ENCODE peak calls at places on chromosomes 1 and 21, in six cellular contexts. I is H1, Z is K562, G is GM12892, D is HepG2, E is GM12878. H is an unnamed sample.

GRCh38 chr1:174999926-175000696 is at the start of gene CACYBP:
- DNase-seq in I (no peak), Z (peak; percentile 51), G (no peak), D (peak; percentile 29), E (no peak), H (peak; percentile 67)

GRCh38 chr1:185409345-185409744 is 92.3 kb upstream of the IVNS1ABP start:
- DNase-seq in I (no peak), Z (no peak), G (no peak), D (no peak), E (no peak), H (no peak)

GRCh38 chr1:36389960-36390359 is 4.2 kb upstream of the STK40 start:
- DNase-seq in I (no peak), Z (no peak), G (no peak), D (no peak), E (no peak), H (no peak)

GRCh38 chr1:26785611-26786436 is 1.9 kb upstream of the PIGV start:
- DNase-seq in I (no peak), Z (no peak), G (no peak), D (no peak), E (no peak), H (no peak)

GRCh38 chr1:42456754-42457089 is 379 bp downstream of the PPCS start:
- DNase-seq in I (no peak), Z (peak; percentile 66), G (peak; percentile 65), D (peak; percentile 56), E (peak; percentile 26), H (peak; percentile 66)

GRCh38 chr1:175918364-175918801 is 175.0 kb upstream of the TNR start:
- DNase-seq in I (peak; percentile 36), Z (no peak), G (no peak), D (no peak), E (no peak), H (no peak)

GRCh38 chr1:44707112-44707881 is 23.7 kb downstream of the RNU5D-1 start:
- DNase-seq in I (no peak), Z (no peak), G (no peak), D (peak; percentile 50), E (no peak), H (no peak)

GRCh38 chr1:203813581-203814341 is 18.3 kb downstream of the ZBED6 start:
- DNase-seq in I (no peak), Z (no peak), G (no peak), D (no peak), E (no peak), H (no peak)

GRCh38 chr1:181113061-181113695 is 24.7 kb downstream of the IER5 start:
- DNase-seq in I (no peak), Z (peak; percentile 74), G (no peak), D (peak; percentile 13), E (no peak), H (no peak)

GRCh38 chr1:3004285-3005205 is 16.7 kb upstream of the ACTRT2 start:
- DNase-seq in I (no peak), Z (no peak), G (no peak), D (no peak), E (no peak), H (no peak)

GRCh38 chr1:81921851-81922462 is 121.2 kb downstream of the ADGRL2 start:
- DNase-seq in I (no peak), Z (no peak), G (no peak), D (no peak), E (no peak), H (no peak)

GRCh38 chr1:186188736-186189135 is 186.3 kb downstream of the TPR start:
- DNase-seq in I (no peak), Z (no peak), G (no peak), D (no peak), E (no peak), H (no peak)

GRCh38 chr21:31161157-31161556 is 122.9 kb upstream of the KRTAP19-8 start:
- DNase-seq in I (no peak), Z (no peak), G (no peak), D (no peak), E (no peak), H (no peak)

GRCh38 chr1:224513787-224514209 is 79.2 kb upstream of the WDR26 start:
- DNase-seq in I (no peak), Z (peak; percentile 90), G (peak; percentile 84), D (peak; percentile 54), E (no peak), H (peak; percentile 84)

GRCh38 chr1:210477328-210477924 is 148.7 kb downstream of the HHAT start:
- DNase-seq in I (no peak), Z (no peak), G (no peak), D (no peak), E (no peak), H (no peak)

GRCh38 chr1:197783510-197783948 is 8.2 kb upstream of the DENND1B start:
- DNase-seq in I (no peak), Z (no peak), G (no peak), D (no peak), E (no peak), H (no peak)

GRCh38 chr1:112255080-112255479 is 140.9 kb upstream of the CTTNBP2NL start:
- DNase-seq in I (no peak), Z (no peak), G (no peak), D (no peak), E (no peak), H (no peak)

GRCh38 chr1:112626887-112627286 is 7.3 kb downstream of the CAPZA1 start:
- DNase-seq in I (no peak), Z (no peak), G (no peak), D (no peak), E (no peak), H (no peak)

GRCh38 chr1:222382171-222382570 is 165.7 kb downstream of the HHIPL2 start:
- DNase-seq in I (no peak), Z (no peak), G (no peak), D (no peak), E (no peak), H (no peak)

GRCh38 chr1:2466270-2466665 is 9.8 kb upstream of the PLCH2 start:
- DNase-seq in I (no peak), Z (no peak), G (no peak), D (no peak), E (no peak), H (no peak)

GRCh38 chr1:80349218-80349617 is 1342.7 kb upstream of the ADGRL4 start:
- DNase-seq in I (peak; percentile 9), Z (no peak), G (no peak), D (no peak), E (no peak), H (no peak)

GRCh38 chr1:229392936-229393335 is 41.0 kb downstream of the ACTA1 start:
- DNase-seq in I (no peak), Z (no peak), G (no peak), D (no peak), E (no peak), H (no peak)

GRCh38 chr1:156608036-156608674 is 6.9 kb upstream of the GPATCH4 start:
- DNase-seq in I (no peak), Z (peak; percentile 64), G (no peak), D (peak; percentile 70), E (peak; percentile 62), H (no peak)

GRCh38 chr1:228901936-228902681 is 166.8 kb downstream of the RHOU start:
- DNase-seq in I (no peak), Z (no peak), G (no peak), D (no peak), E (no peak), H (no peak)

GRCh38 chr1:208235983-208236761 is 8.0 kb downstream of the PLXNA2 start:
- DNase-seq in I (no peak), Z (peak; percentile 75), G (no peak), D (peak; percentile 85), E (no peak), H (no peak)

GRCh38 chr21:46159390-46159789 is 4.0 kb upstream of the FTCD start:
- DNase-seq in I (no peak), Z (no peak), G (no peak), D (no peak), E (no peak), H (no peak)

GRCh38 chr1:212260557-212261342 is 24.5 kb upstream of the PPP2R5A start:
- DNase-seq in I (no peak), Z (no peak), G (no peak), D (peak; percentile 76), E (no peak), H (no peak)

GRCh38 chr1:206821493-206821892 is 43.9 kb upstream of the IL20 start:
- DNase-seq in I (no peak), Z (no peak), G (no peak), D (no peak), E (no peak), H (no peak)

GRCh38 chr1:10687142-10687715 is 109.2 kb downstream of the CASZ1 start:
- DNase-seq in I (no peak), Z (no peak), G (no peak), D (no peak), E (no peak), H (no peak)

GRCh38 chr1:147238925-147239820 is 3.3 kb upstream of the CHD1L start:
- DNase-seq in I (no peak), Z (no peak), G (no peak), D (peak; percentile 85), E (no peak), H (no peak)

GRCh38 chr1:117210831-117211261 is at the start of gene VTCN1:
- DNase-seq in I (no peak), Z (no peak), G (no peak), D (no peak), E (no peak), H (no peak)
- TF ChIP-seq POLR2A in I (no peak), Z (no peak), G (no peak), D (no peak), E (no peak), H (no peak)

GRCh38 chr1:25569599-25570458 is 26.4 kb downstream of the LDLRAP1 start:
- DNase-seq in I (no peak), Z (peak; percentile 46), G (no peak), D (no peak), E (no peak), H (no peak)

GRCh38 chr1:25566730-25567341 is 23.4 kb downstream of the LDLRAP1 start:
- DNase-seq in I (no peak), Z (no peak), G (no peak), D (no peak), E (no peak), H (no peak)

GRCh38 chr1:25567710-25568089 is 24.3 kb downstream of the LDLRAP1 start:
- DNase-seq in I (no peak), Z (no peak), G (no peak), D (no peak), E (no peak), H (no peak)

GRCh38 chr1:25568834-25569598 is 25.6 kb downstream of the LDLRAP1 start:
- DNase-seq in I (no peak), Z (peak; percentile 82), G (no peak), D (peak; percentile 45), E (no peak), H (no peak)

GRCh38 chr1:25568090-25568833 is 24.9 kb downstream of the LDLRAP1 start:
- DNase-seq in I (peak; percentile 70), Z (no peak), G (no peak), D (no peak), E (no peak), H (no peak)
- TF ChIP-seq TAF1 in I (no peak), Z (no peak), G (no peak), D (no peak), E (no peak), H (no peak)

GRCh38 chr1:177746168-177746567 is 223.7 kb downstream of the SEC16B start:
- DNase-seq in I (no peak), Z (no peak), G (no peak), D (no peak), E (no peak), H (no peak)
- TF ChIP-seq POLR2A in I (no peak), Z (no peak), G (no peak), D (no peak), E (no peak), H (no peak)

GRCh38 chr1:15459771-15460719 is 3.5 kb downstream of the CELA2A start:
- DNase-seq in I (no peak), Z (no peak), G (no peak), D (no peak), E (no peak), H (no peak)
- TF ChIP-seq TAF1 in I (no peak), Z (no peak), G (no peak), D (no peak), E (no peak), H (no peak)